ENCODE peak calls at places on chromosomes 1 and 21, in seven cellular contexts. X is kidney epithelial cell, S is tibial artery, W is AG10803, F is GM12865, P is left ventricle myocardium inferior, O is astrocyte of the spinal cord. V is an unnamed sample.

GRCh38 chr21:44914176-44914874 is 6.4 kb downstream of the ITGB2 start:
- DNase-seq in W (no peak), S (no peak), O (no peak), P (peak), X (no peak), F (peak), V (peak)

GRCh38 chr1:20871419-20871818 is 84.3 kb upstream of the HP1BP3 start:
- DNase-seq in P (no peak), O (no peak), S (no peak), X (peak), W (no peak), F (no peak), V (no peak)

GRCh38 chr1:46784666-46785065 is 14.2 kb upstream of the CYP4B1 start:
- DNase-seq in W (no peak), X (no peak), P (no peak), F (no peak), O (no peak), S (no peak), V (no peak)

GRCh38 chr1:162663086-162663485 is 30.8 kb downstream of the DDR2 start:
- DNase-seq in W (no peak), P (no peak), S (no peak), O (peak), X (no peak), F (peak), V (no peak)

GRCh38 chr1:87513270-87513669 is 184.6 kb downstream of the LMO4 start:
- DNase-seq in F (no peak), X (no peak), O (peak), W (no peak), S (no peak), P (no peak), V (no peak)

GRCh38 chr1:17104782-17105181 is 14.5 kb downstream of the PADI2 start:
- DNase-seq in S (no peak), P (no peak), O (no peak), W (no peak), F (no peak), X (no peak), V (no peak)

GRCh38 chr1:7587726-7588456 is 183.2 kb upstream of the VAMP3 start:
- DNase-seq in F (no peak), O (no peak), S (peak), W (no peak), P (no peak), X (no peak), V (no peak)

GRCh38 chr1:50426702-50427085 is 3.5 kb upstream of the DMRTA2 start:
- DNase-seq in W (no peak), P (no peak), S (no peak), F (no peak), O (no peak), X (no peak), V (no peak)

GRCh38 chr1:204649756-204650155 is 35.8 kb downstream of the LRRN2 start:
- DNase-seq in P (no peak), F (no peak), X (no peak), O (no peak), W (no peak), S (peak), V (no peak)

DNA sequence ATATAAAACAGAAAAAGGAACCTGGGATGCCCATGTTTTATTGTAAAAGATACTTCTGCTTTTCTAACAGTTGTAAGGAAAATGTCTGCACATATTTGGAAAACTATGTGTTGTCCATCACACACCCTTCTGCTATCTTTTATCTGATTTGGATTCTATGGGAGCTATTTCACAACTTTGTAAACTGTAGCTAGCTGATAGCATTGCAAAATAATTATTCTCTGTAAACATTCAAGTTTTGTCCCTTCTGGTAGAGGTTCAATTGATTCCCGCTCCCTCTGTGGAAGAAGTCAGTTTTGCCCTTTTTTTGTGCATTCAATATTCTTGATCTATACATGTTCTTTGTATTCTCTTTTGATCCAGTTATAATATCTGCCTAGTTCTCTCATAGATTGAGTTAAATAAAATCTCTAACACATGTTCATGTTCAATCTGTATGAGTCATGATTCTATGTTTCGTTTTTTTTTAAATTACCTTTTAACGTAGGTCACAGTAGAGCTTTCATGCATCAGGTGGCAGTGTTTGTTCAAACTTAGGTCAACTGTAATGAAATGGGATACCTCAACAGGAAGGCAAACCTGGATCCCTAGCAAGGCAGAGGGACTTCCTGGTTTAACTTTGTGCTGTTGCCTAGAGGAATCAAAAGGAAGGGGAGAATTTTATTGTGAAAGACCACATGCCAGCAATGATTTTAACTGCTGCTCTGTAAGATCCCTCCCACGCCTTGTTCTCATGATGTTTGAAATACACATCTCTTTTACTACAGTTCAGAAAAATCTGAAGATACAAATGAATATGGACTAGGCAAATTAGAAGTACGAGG is 26.0 kb upstream of the BCL9 start:
- DNase-seq in W (peak), O (peak), P (no peak), F (no peak), X (peak), S (no peak), V (no peak)
- TF ChIP-seq CTCF in W (no peak), O (no peak), P (peak), F (no peak), X (peak), S (no peak), V (no peak)

DNA sequence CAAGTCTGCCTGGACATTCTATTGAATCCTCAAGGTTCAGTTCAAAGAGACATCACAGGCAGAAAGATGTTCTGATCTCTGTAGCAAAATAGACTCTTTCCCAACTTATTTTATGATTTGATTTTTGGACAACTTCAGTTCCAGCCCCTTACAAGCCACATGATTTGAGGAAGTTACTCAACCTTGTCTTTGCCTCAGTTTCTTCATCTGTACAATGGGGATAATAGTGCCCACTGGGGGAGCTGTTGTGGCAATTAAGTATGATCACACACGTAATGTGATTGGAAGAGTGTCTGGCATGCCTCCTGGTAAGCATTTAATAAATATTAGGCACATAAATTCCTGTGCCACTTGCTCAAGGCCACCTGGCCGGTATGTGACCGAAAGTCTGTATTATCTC is 130.6 kb downstream of the DAB1 start:
- DNase-seq in S (no peak), X (no peak), O (no peak), P (no peak), F (no peak), W (no peak), V (no peak)
- TF ChIP-seq CTCF in S (no peak), X (no peak), O (no peak), P (no peak), F (no peak), W (no peak), V (no peak)

GRCh38 chr21:32648165-32648564 is 36.0 kb upstream of the CFAP298 start:
- DNase-seq in S (no peak), X (no peak), P (no peak), F (no peak), W (no peak), O (no peak), V (no peak)

GRCh38 chr21:32658524-32658923 is 46.3 kb upstream of the CFAP298 start:
- DNase-seq in F (no peak), S (no peak), O (no peak), W (no peak), P (no peak), X (no peak), V (no peak)

DNA sequence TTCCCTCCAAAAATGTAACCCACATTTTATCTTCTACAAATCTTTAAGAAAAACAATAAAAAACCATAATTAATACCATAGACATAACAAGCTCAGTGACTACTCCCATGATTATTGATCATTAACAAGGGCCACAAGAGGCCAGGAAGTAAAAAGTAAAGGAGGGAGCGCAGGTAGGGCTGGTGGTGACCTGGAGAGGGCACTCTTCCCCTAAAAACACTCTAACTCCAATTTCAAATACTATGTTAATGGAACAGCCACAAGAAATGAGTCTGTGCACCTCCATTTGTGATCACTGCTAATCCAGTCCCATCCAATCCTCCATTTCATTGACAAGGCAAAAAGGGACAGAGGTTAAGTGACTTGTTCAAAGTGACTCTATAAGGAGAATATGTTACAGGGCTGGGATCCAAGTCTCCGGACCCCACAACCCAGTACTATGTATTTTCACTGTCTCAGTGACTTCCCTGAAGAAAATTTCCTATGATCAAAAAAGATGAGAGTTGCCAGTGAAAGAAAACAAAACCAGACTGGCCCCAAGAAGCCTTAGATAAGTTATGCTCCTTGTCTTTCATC is 41.2 kb upstream of the CFAP298 start:
- DNase-seq in F (peak), O (peak), X (no peak), P (no peak), W (peak), S (no peak), V (no peak)
- TF ChIP-seq CTCF in F (peak), O (peak), X (peak), P (peak), W (peak), S (peak), V (peak)

GRCh38 chr1:10193340-10193739 is 17.0 kb upstream of the KIF1B start:
- DNase-seq in X (no peak), F (no peak), S (peak), P (no peak), W (no peak), O (no peak), V (no peak)
- TF ChIP-seq CTCF in X (no peak), F (no peak), S (no peak), P (no peak), W (no peak), O (no peak), V (no peak)

GRCh38 chr1:154478013-154478412 is 24.0 kb upstream of the TDRD10 start:
- DNase-seq in O (no peak), W (no peak), X (no peak), P (no peak), F (no peak), S (no peak), V (no peak)

GRCh38 chr1:154478639-154479038 is 23.4 kb upstream of the TDRD10 start:
- DNase-seq in X (no peak), P (no peak), W (peak), F (peak), S (no peak), O (peak), V (no peak)

GRCh38 chr1:154483941-154484803 is 17.8 kb upstream of the TDRD10 start:
- DNase-seq in F (no peak), O (peak), X (peak), W (no peak), S (no peak), P (no peak), V (no peak)

GRCh38 chr1:154479764-154480421 is 22.1 kb upstream of the TDRD10 start:
- DNase-seq in W (peak), O (peak), S (no peak), P (no peak), X (peak), F (peak), V (no peak)

GRCh38 chr1:154481058-154481457 is 21.0 kb upstream of the TDRD10 start:
- DNase-seq in X (no peak), W (no peak), O (no peak), F (no peak), S (no peak), P (no peak), V (no peak)
- TF ChIP-seq CTCF in X (no peak), W (no peak), O (no peak), F (no peak), S (no peak), P (no peak), V (no peak)

DNA sequence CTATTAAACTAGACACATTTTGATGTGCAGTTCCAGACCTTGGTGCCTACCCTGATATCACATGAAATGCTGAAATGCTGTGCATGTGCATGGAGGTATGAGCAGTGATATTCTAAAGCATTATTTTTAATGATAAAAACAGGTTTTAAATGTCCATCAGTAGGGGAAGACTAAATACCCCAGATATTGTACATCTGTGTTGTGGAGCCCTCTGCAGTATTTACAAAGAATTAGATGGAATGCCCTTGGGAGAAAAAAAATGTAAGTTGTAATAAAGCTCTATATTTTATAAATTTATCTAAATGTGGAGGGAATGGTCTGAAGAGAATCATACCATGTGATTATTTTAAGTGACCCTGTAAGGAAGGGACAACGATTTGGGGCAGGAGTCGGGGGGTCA is 39.1 kb upstream of the IGSF5 start:
- DNase-seq in P (no peak), O (peak), X (no peak), S (no peak), W (peak), F (no peak), V (no peak)
- TF ChIP-seq CTCF in P (no peak), O (peak), X (no peak), S (no peak), W (peak), F (no peak), V (no peak)